ENCODE peak calls at places on chromosomes 16 and 17, in five cellular contexts. A, G, S, O and K are unnamed samples.

GRCh38 chr16:27430923-27431484 is 29.0 kb downstream of the IL21R start:
- DNase-seq in A (peak), G (no peak), S (no peak), O (no peak), K (peak)

GRCh38 chr16:66289051-66289680 is 77.3 kb upstream of the CDH5 start:
- DNase-seq in A (no peak), G (no peak), S (no peak), O (no peak), K (no peak)

GRCh38 chr17:37742762-37743611 is 1.9 kb downstream of the HNF1B start:
- DNase-seq in A (no peak), G (no peak), S (no peak), O (no peak), K (no peak)

GRCh38 chr17:29565643-29566472 is 979 bp downstream of the ABHD15 start:
- DNase-seq in A (no peak), G (peak), S (no peak), O (peak), K (no peak)

GRCh38 chr16:24769806-24770205 is 40.4 kb downstream of the TNRC6A start:
- DNase-seq in A (peak), G (no peak), S (peak), O (no peak), K (no peak)

GRCh38 chr16:31130336-31130812 is 5.2 kb downstream of the PRSS8 start:
- DNase-seq in A (no peak), G (no peak), S (no peak), O (no peak), K (no peak)

GRCh38 chr16:77213542-77214108 is 14.4 kb downstream of the SYCE1L start:
- DNase-seq in A (peak), G (no peak), S (peak), O (peak), K (no peak)

GRCh38 chr16:69199382-69199781 is 12.4 kb downstream of the SNTB2 start:
- DNase-seq in A (peak), G (no peak), S (no peak), O (peak), K (no peak)

GRCh38 chr16:49643429-49644142 is 212.3 kb downstream of the ZNF423 start:
- DNase-seq in A (peak), G (no peak), S (peak), O (no peak), K (no peak)

GRCh38 chr17:64155751-64156544 is 26.0 kb upstream of the ERN1 start:
- DNase-seq in A (peak), G (peak), S (no peak), O (no peak), K (no peak)

GRCh38 chr17:77455878-77456234 is 315.1 kb downstream of the SEC14L1 start:
- DNase-seq in A (no peak), G (no peak), S (no peak), O (no peak), K (no peak)

GRCh38 chr16:76681296-76681695 is 404.1 kb downstream of the CNTNAP4 start:
- DNase-seq in A (no peak), G (no peak), S (no peak), O (no peak), K (no peak)

GRCh38 chr17:66527335-66527734 is 224.9 kb downstream of the PRKCA start:
- DNase-seq in A (no peak), G (no peak), S (no peak), O (no peak), K (no peak)

GRCh38 chr16:29877266-29877961 is 14.4 kb upstream of the CDIPT start:
- DNase-seq in A (no peak), G (no peak), S (no peak), O (peak), K (peak)

GRCh38 chr16:54285414-54286066 is 1.0 kb downstream of the IRX3 start:
- DNase-seq in A (peak), G (no peak), S (no peak), O (no peak), K (no peak)

GRCh38 chr16:73018796-73019455 is 29.0 kb downstream of the ZFHX3 start:
- DNase-seq in A (no peak), G (no peak), S (no peak), O (no peak), K (no peak)

GRCh38 chr17:35429702-35430101 is 2.6 kb downstream of the SLFN12 start:
- DNase-seq in A (no peak), G (no peak), S (no peak), O (no peak), K (no peak)
- H3K4me3 ChIP-seq in A (no peak), G (no peak), S (no peak), O (no peak), K (no peak)

GRCh38 chr17:18187816-18188761 is 4.5 kb downstream of the ALKBH5 start:
- DNase-seq in A (peak), G (no peak), S (no peak), O (no peak), K (no peak)
- H3K4me3 ChIP-seq in A (peak), G (peak), S (peak), O (no peak), K (no peak)

DNA sequence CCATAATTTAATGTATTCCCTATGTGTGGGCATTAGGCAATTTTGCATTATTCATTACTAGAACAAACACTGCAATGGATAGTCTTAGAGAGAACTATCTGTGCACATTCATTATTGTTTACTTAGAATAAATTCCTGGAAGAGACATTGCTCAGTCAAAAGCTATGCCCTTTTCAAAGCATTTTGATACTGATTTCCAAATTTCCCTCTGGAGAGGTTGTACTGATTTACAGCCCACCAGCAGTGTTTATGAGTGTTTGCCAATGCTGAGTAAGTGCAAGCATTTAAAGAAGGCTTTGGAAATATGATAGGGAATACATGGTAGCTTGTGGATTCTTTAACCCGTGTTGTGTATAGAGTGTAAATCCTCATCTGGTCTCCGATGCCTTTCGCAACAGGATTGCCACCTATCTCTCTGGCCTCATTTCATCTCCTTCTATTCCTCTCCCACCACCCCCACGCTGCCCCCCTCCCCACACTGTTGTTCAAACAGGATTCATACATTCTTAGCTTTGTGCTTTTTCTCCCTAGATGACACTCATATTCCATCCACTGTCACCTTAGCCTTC is 33.4 kb upstream of the MMD start:
- DNase-seq in A (peak), G (no peak), S (peak), O (peak), K (no peak)
- H3K4me3 ChIP-seq in A (no peak), G (no peak), S (no peak), O (no peak), K (no peak)

GRCh38 chr16:2853531-2854073 is 4.4 kb downstream of the PRSS22 start:
- DNase-seq in A (no peak), G (no peak), S (no peak), O (no peak), K (no peak)

GRCh38 chr16:2856061-2856670 is 1.8 kb downstream of the PRSS22 start:
- DNase-seq in A (no peak), G (no peak), S (no peak), O (no peak), K (no peak)

GRCh38 chr16:2852731-2853507 is 5.1 kb downstream of the PRSS22 start:
- DNase-seq in A (no peak), G (no peak), S (no peak), O (no peak), K (no peak)

GRCh38 chr16:2855536-2855935 is 2.4 kb downstream of the PRSS22 start:
- DNase-seq in A (no peak), G (no peak), S (no peak), O (no peak), K (no peak)

GRCh38 chr16:2854700-2855309 is 3.2 kb downstream of the PRSS22 start:
- DNase-seq in A (no peak), G (no peak), S (no peak), O (no peak), K (no peak)
- H3K4me3 ChIP-seq in A (no peak), G (no peak), S (no peak), O (no peak), K (no peak)

GRCh38 chr16:23378256-23378655 is 74.7 kb downstream of the COG7 start:
- DNase-seq in A (no peak), G (no peak), S (no peak), O (no peak), K (no peak)
- H3K4me3 ChIP-seq in A (no peak), G (no peak), S (no peak), O (no peak), K (no peak)

DNA sequence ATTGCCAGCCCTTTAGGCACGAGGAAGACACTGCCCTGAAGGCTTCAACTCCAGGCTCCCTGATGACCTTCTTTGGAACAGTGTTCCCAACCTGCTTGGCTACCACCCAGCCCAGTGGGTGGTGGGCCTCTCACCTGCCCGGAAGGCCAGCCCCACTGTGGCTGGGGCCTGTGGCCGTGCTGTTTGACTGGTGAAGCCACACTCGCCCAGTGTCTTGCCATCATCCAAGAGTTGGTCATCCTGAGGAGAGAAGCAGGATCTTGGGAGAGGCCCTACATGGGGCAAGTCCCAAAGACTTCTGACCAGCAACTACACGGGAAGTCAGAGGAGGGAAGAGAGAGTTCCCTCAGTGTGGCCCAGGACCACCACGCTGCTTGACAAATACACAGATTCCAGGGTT is 1.8 kb downstream of the ELOB start:
- DNase-seq in A (no peak), G (no peak), S (no peak), O (no peak), K (no peak)
- H3K4me3 ChIP-seq in A (no peak), G (no peak), S (no peak), O (no peak), K (no peak)

DNA sequence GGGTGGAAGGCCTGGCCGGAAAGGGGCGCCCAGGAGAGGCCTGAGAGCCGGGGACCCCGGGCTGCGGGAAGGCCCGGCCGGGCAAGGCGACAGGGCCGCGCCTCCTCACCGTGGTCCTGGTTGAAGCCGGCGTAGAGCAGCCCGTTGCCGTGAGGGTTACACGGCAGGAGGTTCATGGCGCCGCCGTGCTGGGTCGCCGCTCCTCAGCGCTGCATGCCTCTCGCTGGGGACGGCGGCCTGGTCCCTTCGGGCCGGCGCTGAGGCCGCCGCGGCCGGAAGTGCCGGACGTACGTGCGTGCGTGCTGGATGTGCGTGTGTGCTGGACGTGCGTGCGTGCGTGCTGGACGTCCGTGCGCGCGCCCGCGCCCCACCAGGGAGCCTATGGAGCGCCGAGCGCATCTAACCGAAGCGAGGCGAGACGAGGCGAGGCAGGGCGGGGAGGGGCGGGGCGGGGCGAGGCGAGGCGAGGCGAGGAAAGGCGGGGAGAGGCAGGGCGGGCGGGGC is at the start of gene WDR45B:
- DNase-seq in A (peak), G (peak), S (peak), O (peak), K (peak)
- H3K4me3 ChIP-seq in A (peak), G (peak), S (peak), O (peak), K (peak)